ENCODE peak calls at places on chromosome 22, in nine cellular contexts. Z is hypothalamus, X is NCI-H460, T is HCT116, G is activated T-cell treated with anti-CD3 and anti-CD28 coated beads for 24 hours, V is endothelial cell, B is dermis microvascular lymphatic vessel endothelial cell, O is SW 1271, J is COR-L47. M is an unnamed sample.

GRCh38 chr22:49650336-49651241 is 177.1 kb downstream of the BRD1 start:
- DNase-seq in Z (no peak), X (no peak), T (no peak), G (no peak), V (no peak), B (no peak), O (no peak), J (no peak), M (no peak)

GRCh38 chr22:30390974-30391691 is 3.9 kb upstream of the RNF215 start:
- DNase-seq in Z (peak), X (peak), T (peak), G (peak), V (peak), B (peak), O (no peak), J (peak), M (peak)

GRCh38 chr22:38415561-38416321 is 39.3 kb downstream of the KCNJ4 start:
- DNase-seq in Z (no peak), X (no peak), T (no peak), G (no peak), V (no peak), B (no peak), O (no peak), J (peak), M (peak)

GRCh38 chr22:23036684-23037428 is 33.5 kb upstream of the GNAZ start:
- DNase-seq in Z (no peak), X (no peak), T (no peak), G (no peak), V (no peak), B (no peak), O (no peak), J (no peak), M (no peak)

GRCh38 chr22:41777749-41778395 is 22.6 kb upstream of the CCDC134 start:
- DNase-seq in Z (no peak), X (no peak), T (no peak), G (no peak), V (no peak), B (no peak), O (no peak), J (no peak), M (no peak)

GRCh38 chr22:47245786-47246185 is 483.3 kb downstream of the TBC1D22A start:
- DNase-seq in Z (no peak), X (no peak), T (no peak), G (no peak), V (no peak), B (no peak), O (no peak), J (no peak), M (peak)

GRCh38 chr22:35905894-35906293 is 122.7 kb downstream of the RBFOX2 start:
- DNase-seq in Z (no peak), X (no peak), T (no peak), G (no peak), V (no peak), B (no peak), O (no peak), J (no peak), M (peak)

GRCh38 chr22:28442951-28443876 is 236.4 kb downstream of the TTC28 start:
- DNase-seq in Z (peak), X (no peak), T (no peak), G (no peak), V (peak), B (peak), O (no peak), J (no peak), M (peak)

GRCh38 chr22:23478175-23478574 is 101.9 kb downstream of the IGLL1 start:
- DNase-seq in Z (no peak), X (no peak), T (no peak), G (no peak), V (no peak), B (no peak), O (no peak), J (no peak), M (no peak)

M was measured in PC-9.